ENCODE peak calls at places on chromosomes 6 and 20, in five cellular contexts. X is effector CD4-positive, alpha-beta T cell; O is SW480; P is RPMI8226; Y is hepatocyte. K is an unnamed sample.

GRCh38 chr6:5173862-5174643 is 86.7 kb downstream of the LYRM4 start:
- DNase-seq in X (peak; percentile 28), O (no peak), P (no peak), Y (no peak), K (no peak)

GRCh38 chr20:17024513-17025105 is 202.2 kb upstream of the PCSK2 start:
- DNase-seq in X (no peak), O (peak; percentile 99), P (no peak), Y (peak; percentile 48), K (no peak)

GRCh38 chr6:49565855-49566254 is 15.4 kb downstream of the C6orf141 start:
- DNase-seq in X (no peak), O (no peak), P (no peak), Y (no peak), K (peak; percentile 61)

GRCh38 chr20:46974669-46975434 is 80.2 kb downstream of the EYA2 start:
- DNase-seq in X (no peak), O (no peak), P (no peak), Y (no peak), K (no peak)

GRCh38 chr6:112939543-112939942 is 592.4 kb downstream of the RFPL4B start:
- DNase-seq in X (no peak), O (no peak), P (no peak), Y (no peak), K (peak; percentile 4)

GRCh38 chr20:61891476-61891875 is 174.2 kb downstream of the TAF4 start:
- DNase-seq in X (no peak), O (no peak), P (no peak), Y (no peak), K (no peak)

GRCh38 chr20:47125553-47126373 is 230.7 kb downstream of the ZMYND8 start:
- DNase-seq in X (no peak), O (no peak), P (no peak), Y (no peak), K (no peak)

GRCh38 chr20:38762174-38762573 is 13.9 kb downstream of the ACTR5 start:
- DNase-seq in X (no peak), O (no peak), P (no peak), Y (no peak), K (no peak)

GRCh38 chr6:161496941-161497340 is 223.1 kb upstream of the AGPAT4 start:
- DNase-seq in X (no peak), O (no peak), P (no peak), Y (no peak), K (no peak)

GRCh38 chr20:7379621-7380220 is 560.5 kb downstream of the HAO1 start:
- DNase-seq in X (no peak), O (no peak), P (no peak), Y (no peak), K (no peak)

GRCh38 chr20:11248691-11249178 is 574.9 kb upstream of the JAG1 start:
- DNase-seq in X (no peak), O (no peak), P (no peak), Y (no peak), K (no peak)

GRCh38 chr6:30769853-30770160 is 25.5 kb upstream of the IER3 start:
- DNase-seq in X (no peak), O (no peak), P (no peak), Y (no peak), K (peak; percentile 57)